ENCODE peak calls at places on chromosome 18, in five cellular contexts. L is HCT116, P is prostate gland, Z is adrenal gland, B is tibial nerve. E is an unnamed sample.

GRCh38 chr18:47935321-47935720 is 4.9 kb upstream of the SMAD2 start:
- DNase-seq in L (no peak), P (no peak), Z (no peak), B (no peak), E (no peak)

GRCh38 chr18:39555511-39555910 is 1989.9 kb upstream of the CELF4 start:
- DNase-seq in L (no peak), P (no peak), Z (no peak), B (no peak), E (no peak)

GRCh38 chr18:12934454-12935071 is 13.2 kb upstream of the SEH1L start:
- DNase-seq in L (peak), P (peak), Z (peak), B (peak), E (peak)

GRCh38 chr18:67041334-67041733 is 437.4 kb upstream of the CDH19 start:
- DNase-seq in L (no peak), P (no peak), Z (no peak), B (no peak), E (no peak)

GRCh38 chr18:29377346-29377745 is 1200.4 kb upstream of the CDH2 start:
- DNase-seq in L (no peak), P (no peak), Z (no peak), B (no peak), E (no peak)

GRCh38 chr18:76514573-76514972 is 19.5 kb upstream of the ZNF516 start:
- DNase-seq in L (no peak), P (no peak), Z (no peak), B (no peak), E (no peak)

GRCh38 chr18:64663086-64663485 is 514.2 kb upstream of the LINC00305 start:
- DNase-seq in L (no peak), P (no peak), Z (no peak), B (no peak), E (no peak)

GRCh38 chr18:62637807-62638687 is 77.3 kb upstream of the PHLPP1 start:
- DNase-seq in L (peak), P (no peak), Z (peak), B (no peak), E (no peak)

GRCh38 chr18:55334875-55335274 is 253.1 kb downstream of the TCF4 start:
- DNase-seq in L (no peak), P (no peak), Z (peak), B (peak), E (peak)

GRCh38 chr18:46859855-46860254 is 57.5 kb downstream of the PIAS2 start:
- DNase-seq in L (no peak), P (no peak), Z (no peak), B (no peak), E (no peak)

GRCh38 chr18:24114924-24115549 is 23.8 kb upstream of the CABYR start:
- DNase-seq in L (no peak), P (no peak), Z (no peak), B (no peak), E (no peak)

GRCh38 chr18:680392-680791 is 22.9 kb downstream of the TYMS start:
- DNase-seq in L (no peak), P (no peak), Z (no peak), B (no peak), E (no peak)

GRCh38 chr18:31931886-31932240 is 11.1 kb downstream of the TRAPPC8 start:
- DNase-seq in L (no peak), P (no peak), Z (no peak), B (no peak), E (no peak)

GRCh38 chr18:58205780-58206160 is 161.7 kb downstream of the NEDD4L start:
- DNase-seq in L (no peak), P (no peak), Z (peak), B (no peak), E (no peak)

GRCh38 chr18:53991202-53991601 is 233.3 kb downstream of the MBD2 start:
- DNase-seq in L (peak), P (no peak), Z (no peak), B (no peak), E (no peak)

GRCh38 chr18:75831960-75832359 is 404.5 kb upstream of the SMIM21 start:
- DNase-seq in L (no peak), P (no peak), Z (no peak), B (no peak), E (no peak)

GRCh38 chr18:59484796-59485328 is 125.8 kb upstream of the LMAN1 start:
- DNase-seq in L (no peak), P (no peak), Z (no peak), B (peak), E (no peak)

GRCh38 chr18:35042389-35043066 is 1.3 kb downstream of the MAPRE2 start:
- DNase-seq in L (no peak), P (no peak), Z (no peak), B (no peak), E (no peak)

GRCh38 chr18:46204143-46204542 is 100.0 kb downstream of the HAUS1 start:
- DNase-seq in L (no peak), P (no peak), Z (no peak), B (no peak), E (no peak)

GRCh38 chr18:45054595-45054994 is 373.9 kb downstream of the SETBP1 start:
- DNase-seq in L (no peak), P (no peak), Z (no peak), B (no peak), E (no peak)

GRCh38 chr18:39960545-39960944 is 1994.5 kb upstream of the PIK3C3 start:
- DNase-seq in L (no peak), P (no peak), Z (no peak), B (no peak), E (no peak)

GRCh38 chr18:48455555-48456478 is 46.6 kb upstream of the ZBTB7C start:
- DNase-seq in L (peak), P (no peak), Z (no peak), B (no peak), E (no peak)

GRCh38 chr18:28313602-28314001 is 136.7 kb upstream of the CDH2 start:
- DNase-seq in L (no peak), P (no peak), Z (no peak), B (no peak), E (no peak)

GRCh38 chr18:4017479-4017878 is 437.6 kb downstream of the DLGAP1 start:
- DNase-seq in L (peak), P (no peak), Z (no peak), B (no peak), E (no peak)

GRCh38 chr18:54742654-54743053 is 85.6 kb upstream of the RAB27B start:
- DNase-seq in L (no peak), P (peak), Z (peak), B (peak), E (peak)

GRCh38 chr18:32328379-32328778 is 138.5 kb downstream of the MEP1B start:
- DNase-seq in L (no peak), P (no peak), Z (no peak), B (no peak), E (no peak)

GRCh38 chr18:8910843-8911242 is 191.7 kb upstream of the NDUFV2 start:
- DNase-seq in L (no peak), P (no peak), Z (no peak), B (no peak), E (no peak)

GRCh38 chr18:48219429-48220145 is 189.6 kb downstream of the ZBTB7C start:
- DNase-seq in L (no peak), P (no peak), Z (no peak), B (no peak), E (no peak)

GRCh38 chr18:58299936-58300335 is 255.9 kb downstream of the NEDD4L start:
- DNase-seq in L (no peak), P (no peak), Z (no peak), B (no peak), E (no peak)

GRCh38 chr18:47968721-47969120 is 38.3 kb upstream of the SMAD2 start:
- DNase-seq in L (no peak), P (no peak), Z (no peak), B (no peak), E (no peak)

GRCh38 chr18:24536326-24536725 is 75.9 kb downstream of the HRH4 start:
- DNase-seq in L (no peak), P (no peak), Z (no peak), B (no peak), E (no peak)

GRCh38 chr18:8988262-8988871 is 114.1 kb upstream of the NDUFV2 start:
- DNase-seq in L (peak), P (peak), Z (peak), B (peak), E (peak)

GRCh38 chr18:59420244-59420643 is 61.2 kb upstream of the LMAN1 start:
- DNase-seq in L (no peak), P (no peak), Z (no peak), B (no peak), E (no peak)

GRCh38 chr18:79467126-79467525 is 71.4 kb downstream of the NFATC1 start:
- DNase-seq in L (no peak), P (no peak), Z (no peak), B (no peak), E (no peak)
- TF ChIP-seq CTCF in L (no peak), P (no peak), Z (no peak), B (no peak), E (no peak)

GRCh38 chr18:68056936-68057335 is 540.4 kb upstream of the DSEL start:
- DNase-seq in L (no peak), P (no peak), Z (no peak), B (no peak), E (no peak)

GRCh38 chr18:68054669-68055068 is 538.1 kb upstream of the DSEL start:
- DNase-seq in L (no peak), P (no peak), Z (no peak), B (no peak), E (no peak)

DNA sequence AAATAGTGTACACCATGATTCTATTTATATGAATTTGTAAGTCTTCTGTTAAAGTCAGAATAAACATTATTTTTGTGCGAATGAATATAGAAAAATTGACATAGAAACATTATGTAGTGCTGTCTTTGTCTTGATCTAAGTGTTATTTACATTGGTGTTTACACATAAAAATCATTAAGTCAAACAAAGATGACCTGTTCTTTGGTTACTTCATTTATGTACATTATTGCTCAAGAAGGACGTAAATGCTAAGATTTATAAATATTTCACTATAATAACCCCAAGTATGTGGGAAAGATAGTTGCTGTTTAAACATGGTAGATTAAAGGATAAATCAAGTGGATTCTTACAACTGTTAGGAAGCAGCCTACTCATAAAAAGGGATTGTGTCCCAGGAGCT is 536.8 kb upstream of the DSEL start:
- DNase-seq in L (no peak), P (no peak), Z (no peak), B (no peak), E (no peak)
- H3K27ac ChIP-seq in L (no peak), P (no peak), Z (no peak), B (no peak), E (no peak)

GRCh38 chr18:36298113-36298701 is 694 bp downstream of the FHOD3 start:
- DNase-seq in L (no peak), P (no peak), Z (peak), B (no peak), E (no peak)

GRCh38 chr18:36297419-36298112 is at the start of gene FHOD3:
- DNase-seq in L (no peak), P (peak), Z (peak), B (peak), E (peak)

GRCh38 chr18:36295214-36295613 is 2.3 kb upstream of the FHOD3 start:
- DNase-seq in L (no peak), P (no peak), Z (no peak), B (no peak), E (no peak)

GRCh38 chr18:36295880-36296301 is 1.6 kb upstream of the FHOD3 start:
- DNase-seq in L (no peak), P (no peak), Z (no peak), B (no peak), E (no peak)

DNA sequence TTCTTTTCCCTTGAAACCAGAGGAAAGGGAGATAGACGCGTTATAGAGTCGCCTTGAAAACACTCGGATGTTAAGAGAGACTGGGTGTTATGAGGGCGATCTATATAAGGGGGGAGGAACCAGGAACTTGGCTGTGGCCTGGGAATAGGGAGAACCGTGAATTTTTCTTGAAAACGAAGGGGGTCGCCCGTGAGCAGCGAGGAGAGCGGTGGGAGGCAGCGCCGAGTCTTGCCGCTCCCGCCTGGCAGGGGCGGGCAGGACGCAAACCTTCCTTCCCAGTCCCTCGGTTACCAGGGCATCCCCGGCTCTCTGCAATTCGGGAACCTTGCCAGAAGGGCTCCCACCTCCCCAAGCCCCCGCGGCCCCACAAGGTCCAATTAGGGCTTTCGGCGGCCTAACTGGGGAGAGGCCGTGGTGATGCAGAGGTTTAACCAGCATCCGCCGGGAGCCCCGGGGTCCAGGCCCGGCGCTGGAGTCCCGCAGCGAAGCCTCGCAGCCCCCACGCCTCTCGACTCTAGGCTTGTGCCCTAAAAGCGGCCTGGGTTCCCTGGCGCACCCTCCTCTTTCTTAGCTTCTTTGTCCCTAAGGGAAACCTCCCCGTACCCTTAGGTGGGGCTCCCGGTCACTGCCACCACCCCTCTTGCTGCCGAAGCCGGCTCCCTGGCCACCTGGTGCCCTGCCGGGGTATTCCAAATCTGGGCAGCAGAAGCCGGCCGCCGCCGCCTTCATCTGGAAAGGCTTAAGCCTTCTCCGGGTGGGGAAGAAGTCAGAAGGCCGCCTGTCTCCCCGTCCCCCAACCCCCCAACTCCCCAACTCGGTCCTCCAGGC is 708 bp upstream of the FHOD3 start:
- DNase-seq in L (peak), P (peak), Z (peak), B (peak), E (peak)
- TF ChIP-seq POLR2A in L (no peak), P (no peak), Z (no peak), B (no peak), E (no peak)

DNA sequence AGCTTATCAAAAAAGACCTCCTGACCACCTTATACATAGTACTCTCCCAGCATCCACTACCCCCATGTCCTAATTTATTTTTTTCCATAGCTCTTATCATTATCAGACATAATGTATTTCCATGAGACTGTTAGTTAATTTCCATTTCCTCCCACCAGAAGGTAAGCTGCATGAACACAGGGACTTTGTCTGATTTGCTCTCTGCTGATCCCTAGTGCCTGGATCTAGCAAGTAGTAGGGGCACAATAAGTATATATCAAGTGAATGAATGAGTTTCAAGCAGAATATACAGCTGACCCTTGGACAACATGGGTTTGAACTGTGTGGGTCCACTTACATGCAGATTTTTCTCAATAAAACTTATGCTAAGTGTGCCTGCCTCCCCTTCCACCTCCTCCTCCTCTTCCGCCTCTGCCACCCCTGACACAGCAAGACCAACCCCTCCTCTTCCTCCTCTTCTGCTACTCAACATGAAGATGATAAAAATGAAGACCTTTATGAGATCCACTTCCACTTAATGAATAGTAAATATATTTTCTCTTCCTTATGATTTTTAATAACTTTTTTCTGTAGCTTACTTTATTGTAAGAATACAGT is 53.8 kb downstream of the CTAGE1 start:
- DNase-seq in L (no peak), P (no peak), Z (no peak), B (no peak), E (no peak)
- TF ChIP-seq CTCF in L (peak), P (no peak), Z (peak), B (peak), E (peak)

DNA sequence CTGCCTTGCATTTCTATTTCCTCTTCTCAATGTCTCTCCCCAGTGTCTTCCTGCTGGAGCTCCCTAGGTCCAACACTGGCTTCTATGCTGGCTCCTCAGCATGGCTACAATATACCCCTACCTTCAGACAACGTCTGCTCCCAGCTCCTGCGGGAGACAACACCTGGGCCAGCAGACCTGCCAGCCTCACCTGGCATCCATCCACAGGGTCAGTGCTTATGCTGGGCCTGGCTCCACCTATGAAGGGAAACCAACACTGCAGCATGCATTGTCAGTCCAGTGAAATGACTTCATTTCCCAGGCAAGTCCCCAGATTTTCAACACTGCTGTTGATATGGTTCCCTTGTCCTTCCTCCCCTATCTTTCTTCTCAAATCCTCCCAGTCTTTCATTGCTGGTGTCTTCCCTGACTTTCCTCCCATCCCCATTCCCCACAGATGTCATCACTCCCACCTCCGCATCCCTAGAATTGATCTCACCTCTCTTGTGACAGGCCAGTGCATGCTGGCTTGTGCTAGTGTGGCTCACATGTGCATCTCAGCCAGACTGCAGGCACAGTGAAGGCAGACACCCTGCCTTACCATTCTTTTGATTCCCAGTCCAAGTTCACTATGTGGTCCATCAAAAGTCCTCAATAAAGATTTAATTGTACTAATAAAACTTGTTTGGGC is 98.0 kb downstream of the MYO5B start:
- DNase-seq in L (no peak), P (no peak), Z (no peak), B (no peak), E (no peak)
- H3K27ac ChIP-seq in L (no peak), P (no peak), Z (no peak), B (no peak), E (no peak)

E was measured in sigmoid colon.